ENCODE peak calls at places on chromosomes 13 and 19, in six cellular contexts. Z, B, J, D, X and A are unnamed samples.

GRCh38 chr13:21060063-21060826 is 1.1 kb downstream of the LATS2 start:
- DNase-seq in Z (no peak), B (no peak), D (no peak), J (peak), X (no peak), A (no peak)

GRCh38 chr19:7850429-7850819 is 20.4 kb downstream of the EVI5L start:
- DNase-seq in D (no peak), X (no peak), B (no peak), Z (no peak), J (no peak), A (no peak)

GRCh38 chr19:54470991-54471782 is 1.9 kb downstream of the CDC42EP5 start:
- DNase-seq in X (no peak), D (no peak), B (no peak), Z (no peak), J (peak), A (no peak)

GRCh38 chr19:4889034-4889825 is 13.5 kb downstream of the ARRDC5 start:
- DNase-seq in Z (no peak), B (no peak), J (peak), X (no peak), D (no peak), A (peak)

GRCh38 chr19:57632987-57633831 is at the start of gene ZNF211:
- DNase-seq in B (peak), X (peak), D (peak), Z (peak), J (peak), A (peak)

GRCh38 chr19:30846102-30846501 is 473.9 kb downstream of the ZNF536 start:
- DNase-seq in D (no peak), B (no peak), Z (no peak), X (no peak), J (no peak), A (no peak)

GRCh38 chr19:18090545-18091216 is 3.9 kb upstream of the IL12RB1 start:
- DNase-seq in B (no peak), J (peak), Z (no peak), D (no peak), X (no peak), A (no peak)

GRCh38 chr19:51799998-51800848 is 5.3 kb downstream of the FPR3 start:
- DNase-seq in Z (peak), D (no peak), X (no peak), B (no peak), J (no peak), A (no peak)

GRCh38 chr19:5586300-5587070 is 18.7 kb upstream of the TINCR start:
- DNase-seq in X (no peak), B (no peak), J (no peak), D (no peak), Z (no peak), A (no peak)

GRCh38 chr13:30063892-30064291 is 213.5 kb upstream of the UBL3 start:
- DNase-seq in D (no peak), Z (no peak), J (no peak), X (no peak), B (no peak), A (no peak)

GRCh38 chr19:42879613-42880012 is at the start of gene PSG1:
- DNase-seq in J (no peak), D (no peak), X (no peak), B (no peak), Z (no peak), A (no peak)

GRCh38 chr19:46670874-46671273 is 9.9 kb upstream of the DACT3 start:
- DNase-seq in Z (no peak), B (no peak), X (no peak), D (no peak), J (peak), A (no peak)

GRCh38 chr19:53865918-53866696 is 1.6 kb upstream of the MYADM start:
- DNase-seq in Z (no peak), B (peak), D (peak), J (peak), X (peak), A (peak)

GRCh38 chr19:9323919-9324583 is at the start of gene ZNF559:
- DNase-seq in X (peak), D (peak), J (peak), B (peak), Z (peak), A (peak)

GRCh38 chr19:27775395-27775794 is 1437.6 kb downstream of the UQCRFS1 start:
- DNase-seq in Z (no peak), D (no peak), B (no peak), X (no peak), J (no peak), A (no peak)

GRCh38 chr13:111153977-111154332 is 38.8 kb downstream of the ARHGEF7 start:
- DNase-seq in D (peak), X (no peak), Z (peak), B (peak), J (peak), A (peak)

GRCh38 chr13:33172400-33172799 is 113.2 kb downstream of the STARD13 start:
- DNase-seq in Z (no peak), X (no peak), J (peak), D (no peak), B (no peak), A (no peak)

GRCh38 chr19:50331187-50332013 is 2.2 kb upstream of the KCNC3 start:
- DNase-seq in J (no peak), B (no peak), D (no peak), Z (no peak), X (no peak), A (no peak)

GRCh38 chr19:16078759-16079707 is 2.7 kb downstream of the TPM4 start:
- DNase-seq in X (peak), B (peak), J (peak), D (peak), Z (no peak), A (peak)

GRCh38 chr13:98056839-98057410 is 86.0 kb upstream of the FARP1 start:
- DNase-seq in B (no peak), X (no peak), Z (no peak), D (no peak), J (no peak), A (no peak)

GRCh38 chr19:33517922-33518321 is 3.7 kb downstream of the PEPD start:
- DNase-seq in Z (no peak), X (no peak), D (no peak), J (no peak), B (no peak), A (no peak)

GRCh38 chr13:78024996-78025395 is 106.4 kb upstream of the EDNRB start:
- DNase-seq in D (no peak), Z (no peak), X (no peak), J (no peak), B (no peak), A (no peak)

GRCh38 chr13:60338754-60339153 is 58.3 kb upstream of the TDRD3 start:
- DNase-seq in D (no peak), B (no peak), J (no peak), Z (no peak), X (no peak), A (no peak)

GRCh38 chr19:16200038-16200775 is 2.5 kb downstream of the AP1M1 start:
- DNase-seq in J (peak), X (no peak), B (no peak), D (peak), Z (no peak), A (no peak)

GRCh38 chr13:82962422-82962821 is 919.9 kb downstream of the SLITRK1 start:
- DNase-seq in D (no peak), Z (no peak), X (no peak), B (no peak), J (no peak), A (no peak)

GRCh38 chr19:49436381-49437017 is 4.8 kb downstream of the SLC17A7 start:
- DNase-seq in Z (no peak), J (no peak), X (peak), D (peak), B (no peak), A (no peak)